ENCODE peak calls at places on chromosomes 2 and 18, in ten cellular contexts. A, V, Y, S, Q, J, U, G, N and M are unnamed samples. For H3K4me1, the result is how much of the 10 kb centered on the place peaks cover.

GRCh38 chr18:22114526-22115321 is 54.7 kb upstream of the GATA6 start:
- DNase-seq in Y (no peak), V (no peak), N (no peak), J (no peak), Q (no peak), G (no peak), U (no peak), S (no peak), A (no peak), M (no peak)

GRCh38 chr2:120902532-120903088 is 166.9 kb downstream of the GLI2 start:
- DNase-seq in S (no peak), V (no peak), J (no peak), Q (no peak), G (no peak), U (no peak), A (no peak), Y (no peak), N (no peak), M (no peak)

GRCh38 chr2:100279586-100280534 is 42.4 kb downstream of the LONRF2 start:
- DNase-seq in G (no peak), J (no peak), U (no peak), Y (no peak), Q (no peak), S (no peak), V (no peak), N (no peak), A (no peak), M (no peak)

GRCh38 chr2:216774620-216775019 is 79.3 kb upstream of the IGFBP5 start:
- DNase-seq in N (no peak), G (peak), S (no peak), A (no peak), V (peak), J (peak), Y (no peak), Q (no peak), U (no peak), M (peak)

GRCh38 chr2:234404957-234405356 is 91.9 kb downstream of the ARL4C start:
- DNase-seq in J (no peak), Q (no peak), Y (no peak), A (no peak), G (no peak), N (no peak), S (no peak), U (no peak), V (no peak), M (no peak)

GRCh38 chr2:73685770-73686438 is 43.7 kb upstream of the NAT8 start:
- DNase-seq in V (no peak), Q (no peak), Y (no peak), A (no peak), G (no peak), N (no peak), J (no peak), U (no peak), S (no peak), M (no peak)

GRCh38 chr2:241040811-241041334 is 42.5 kb downstream of the SNED1 start:
- DNase-seq in A (no peak), G (no peak), J (no peak), S (no peak), V (no peak), U (no peak), Q (no peak), Y (no peak), N (no peak), M (no peak)

GRCh38 chr2:239113164-239113563 is 265.3 kb downstream of the TWIST2 start:
- DNase-seq in U (no peak), A (no peak), S (no peak), V (peak), J (no peak), N (no peak), Q (peak), Y (no peak), G (no peak), M (no peak)

GRCh38 chr2:219161097-219161496 is 482 bp upstream of the NHEJ1 start:
- DNase-seq in G (no peak), Q (no peak), N (no peak), Y (no peak), J (no peak), A (no peak), S (no peak), V (no peak), U (no peak), M (no peak)

GRCh38 chr2:11398710-11399109 is 54.3 kb upstream of the ROCK2 start:
- DNase-seq in U (no peak), G (no peak), N (no peak), Y (peak), Q (no peak), A (no peak), V (no peak), S (no peak), J (no peak), M (no peak)

GRCh38 chr2:18238231-18238630 is 322.2 kb downstream of the RDH14 start:
- DNase-seq in V (no peak), Y (no peak), U (no peak), A (no peak), N (no peak), Q (no peak), J (no peak), G (no peak), S (no peak), M (no peak)

GRCh38 chr2:99067871-99068270 is 73.6 kb upstream of the C2orf15 start:
- DNase-seq in V (no peak), S (no peak), Q (no peak), Y (no peak), J (no peak), N (no peak), A (no peak), G (no peak), U (no peak), M (no peak)

GRCh38 chr2:100065029-100065428 is 77.4 kb downstream of the AFF3 start:
- DNase-seq in Q (no peak), G (no peak), A (no peak), N (no peak), U (no peak), Y (no peak), J (no peak), V (no peak), S (no peak), M (no peak)

GRCh38 chr2:47339745-47340541 is 63.0 kb upstream of the MSH2 start:
- DNase-seq in Q (no peak), N (no peak), A (no peak), V (peak), G (no peak), S (peak), Y (no peak), U (no peak), J (no peak), M (no peak)

GRCh38 chr2:37507703-37508102 is 163.3 kb downstream of the QPCT start:
- DNase-seq in A (no peak), J (no peak), G (no peak), N (no peak), Y (no peak), V (peak), U (no peak), Q (no peak), S (no peak), M (no peak)

GRCh38 chr2:109143214-109144187 is 14.5 kb downstream of the SH3RF3 start:
- DNase-seq in S (no peak), A (no peak), N (no peak), Q (no peak), Y (no peak), J (no peak), G (no peak), V (peak), U (no peak), M (no peak)

GRCh38 chr2:76978064-76978463 is 544.1 kb downstream of the LRRTM4 start:
- DNase-seq in J (no peak), V (no peak), S (no peak), Y (no peak), U (no peak), G (no peak), A (no peak), Q (no peak), N (no peak), M (no peak)

GRCh38 chr2:176742271-176742670 is 470.3 kb upstream of the HNRNPA3 start:
- DNase-seq in V (no peak), Y (no peak), G (no peak), A (no peak), U (no peak), Q (no peak), J (no peak), N (no peak), S (no peak), M (no peak)

GRCh38 chr2:105497094-105497493 is 98.2 kb upstream of the FHL2 start:
- DNase-seq in A (no peak), G (no peak), U (no peak), Q (no peak), J (no peak), Y (no peak), V (no peak), N (no peak), S (no peak), M (no peak)

GRCh38 chr18:11393486-11393885 is 215.9 kb upstream of the SLC35G4 start:
- DNase-seq in Q (peak), S (no peak), U (no peak), N (no peak), J (no peak), Y (peak), G (no peak), V (no peak), A (peak), M (no peak)

DNA sequence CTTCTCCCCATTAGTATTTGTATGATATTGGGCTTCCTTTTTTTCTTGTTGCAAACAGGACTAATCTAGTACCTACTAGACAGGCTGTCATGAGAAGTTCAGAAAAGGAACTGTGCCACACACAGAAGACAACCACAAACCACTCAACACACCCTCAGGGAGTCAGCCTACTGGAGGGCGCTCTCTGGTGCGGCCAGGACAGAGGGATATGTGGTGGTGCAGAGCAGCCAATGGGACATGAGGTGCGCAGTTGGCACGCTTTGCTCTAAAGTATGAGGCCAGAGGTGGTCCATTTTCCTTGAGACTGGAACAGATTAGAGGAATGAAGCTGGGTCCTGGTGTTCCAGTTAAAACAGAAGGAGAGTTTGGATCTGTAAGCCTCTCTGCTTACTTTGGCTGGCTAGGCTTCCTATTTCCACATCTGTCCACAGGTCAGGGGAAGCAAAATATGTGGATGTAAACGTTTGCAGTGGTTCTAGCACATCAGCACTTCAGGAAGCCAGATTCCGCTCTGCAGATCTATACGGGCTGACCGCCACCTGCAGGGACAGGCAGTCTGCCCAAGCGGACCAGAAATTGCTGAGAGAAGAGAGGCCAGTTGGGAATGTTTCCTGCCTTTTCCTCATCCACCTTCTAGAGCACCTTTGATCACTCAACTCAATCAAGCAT is 114.1 kb downstream of the GFPT1 start:
- DNase-seq in U (no peak), N (no peak), A (peak), S (no peak), J (no peak), Y (no peak), G (no peak), V (peak), Q (no peak), M (no peak)
- TF ChIP-seq CTCF in U (no peak), N (no peak), A (peak), S (no peak), J (peak), Y (peak), G (no peak), V (no peak), Q (no peak), M (no peak)

DNA sequence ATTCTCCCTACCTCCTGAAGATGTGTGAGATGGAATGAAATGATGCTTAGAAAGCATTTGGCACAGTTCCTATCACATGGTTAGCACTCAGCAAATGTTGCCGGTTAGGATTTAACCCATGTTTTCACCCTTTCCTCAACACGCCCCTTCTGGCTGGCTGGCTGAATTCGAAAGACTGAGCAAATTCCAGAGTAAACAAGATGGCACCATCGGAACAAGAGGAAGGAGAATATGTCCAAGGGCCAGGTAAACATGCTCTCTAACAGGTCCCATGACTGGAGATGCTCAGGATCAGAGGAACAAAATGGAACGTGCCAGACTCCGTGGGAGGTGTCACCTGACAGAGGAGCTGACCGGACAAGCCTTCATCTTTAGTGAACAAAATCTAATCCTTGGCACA is 145.6 kb downstream of the ANKRD44 start:
- DNase-seq in V (no peak), S (no peak), Q (no peak), A (no peak), J (no peak), Y (no peak), G (no peak), N (no peak), U (no peak), M (no peak)
- H3K4me1 ChIP-seq in V (under half), S (under half), Q (under half), A (under half), J (under half), Y (under half), G (under half), N (under half), U (under half), M (under half)

DNA sequence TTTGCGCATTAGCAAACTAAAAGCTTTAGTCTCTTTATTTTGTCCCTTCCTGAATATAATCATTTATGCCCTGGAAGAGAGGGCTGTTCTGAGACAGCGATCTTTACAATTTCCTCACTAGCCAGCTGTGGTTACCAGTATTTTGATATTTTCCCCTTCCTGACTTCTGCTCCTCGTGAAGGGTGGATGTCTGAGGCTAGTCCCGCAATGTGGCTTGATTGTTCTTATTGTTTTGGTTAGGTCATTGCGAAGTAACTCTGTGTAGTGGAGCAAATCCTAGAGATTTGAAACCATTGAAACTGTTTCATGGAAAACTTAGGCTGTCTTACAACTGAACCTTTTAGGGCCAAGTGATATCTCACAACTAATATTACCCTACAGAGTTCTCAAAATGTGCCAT is 2.4 kb downstream of the MRPL33 start:
- DNase-seq in U (no peak), J (no peak), Y (no peak), V (no peak), N (no peak), Q (no peak), A (no peak), S (no peak), G (no peak), M (no peak)
- H3K27ac ChIP-seq in U (peak), J (no peak), Y (no peak), V (no peak), N (no peak), Q (no peak), A (no peak), S (no peak), G (peak), M (peak)

GRCh38 chr2:232139786-232140562 is 178.5 kb downstream of the DIS3L2 start:
- DNase-seq in V (peak), A (no peak), S (no peak), J (no peak), G (no peak), N (no peak), Y (no peak), Q (no peak), U (no peak), M (no peak)

GRCh38 chr2:232139171-232139594 is 177.7 kb downstream of the DIS3L2 start:
- DNase-seq in G (no peak), U (no peak), Y (no peak), V (no peak), A (no peak), Q (no peak), J (no peak), N (no peak), S (no peak), M (no peak)

GRCh38 chr2:232142502-232142901 is 181.0 kb downstream of the DIS3L2 start:
- DNase-seq in N (no peak), S (no peak), V (no peak), Q (no peak), G (no peak), U (no peak), J (no peak), Y (no peak), A (no peak), M (no peak)

GRCh38 chr2:232141591-232141990 is 180.1 kb downstream of the DIS3L2 start:
- DNase-seq in Q (no peak), A (no peak), N (no peak), U (no peak), V (no peak), S (no peak), Y (no peak), J (no peak), G (no peak), M (no peak)

GRCh38 chr2:232142049-232142448 is 180.5 kb downstream of the DIS3L2 start:
- DNase-seq in N (no peak), V (peak), S (no peak), G (no peak), A (peak), Y (peak), Q (peak), U (peak), J (peak), M (no peak)
- TF ChIP-seq CTCF in N (peak), V (peak), S (peak), G (peak), A (peak), Y (peak), Q (peak), U (peak), J (peak), M (peak)

GRCh38 chr18:47893939-47894699 is 36.3 kb downstream of the SMAD2 start:
- DNase-seq in S (no peak), A (no peak), Y (no peak), U (no peak), Q (no peak), N (no peak), G (no peak), J (peak), V (peak), M (no peak)
- H3K4me1 ChIP-seq in S (under half), A (under half), Y (under half), U (half or more), Q (under half), N (under half), G (under half), J (under half), V (under half), M (under half)

GRCh38 chr18:78548261-78549058 is 431.2 kb upstream of the SALL3 start:
- DNase-seq in S (no peak), Q (no peak), V (no peak), A (no peak), J (no peak), U (no peak), N (no peak), Y (no peak), G (no peak), M (no peak)

GRCh38 chr18:78546281-78546680 is 433.3 kb upstream of the SALL3 start:
- DNase-seq in A (no peak), V (no peak), U (no peak), J (no peak), G (no peak), S (no peak), Y (no peak), Q (no peak), N (no peak), M (no peak)

GRCh38 chr18:78543201-78543725 is 436.4 kb upstream of the SALL3 start:
- DNase-seq in N (no peak), Y (no peak), U (no peak), J (no peak), Q (no peak), S (no peak), V (no peak), A (no peak), G (no peak), M (no peak)

GRCh38 chr18:78549971-78550370 is 429.6 kb upstream of the SALL3 start:
- DNase-seq in U (no peak), S (no peak), N (no peak), Y (no peak), G (no peak), J (no peak), A (no peak), V (no peak), Q (no peak), M (no peak)

GRCh38 chr18:78547817-78548216 is 431.8 kb upstream of the SALL3 start:
- DNase-seq in S (no peak), V (no peak), N (no peak), U (no peak), G (no peak), A (no peak), Y (no peak), Q (no peak), J (no peak), M (no peak)
- H3K27ac ChIP-seq in S (no peak), V (no peak), N (no peak), U (no peak), G (no peak), A (no peak), Y (no peak), Q (no peak), J (no peak), M (no peak)

GRCh38 chr2:171999604-172000469 is at the start of gene METAP1D:
- DNase-seq in A (peak), Y (peak), N (peak), V (peak), J (peak), S (peak), U (peak), Q (peak), G (peak), M (peak)
- TF ChIP-seq CTCF in A (no peak), Y (no peak), N (no peak), V (no peak), J (no peak), S (peak), U (no peak), Q (no peak), G (no peak), M (no peak)